ENCODE peak calls at places on chromosomes 7 and 10, in nine cellular contexts. One of them, this sample, is unnamed. For H3K36me3, the result is how much of the 10 kb centered on the place peaks cover.

GRCh38 chr7:130494480-130494879 is 2.6 kb downstream of the MEST start:
- DNase-seq in hepatocyte: no peak
- DNase-seq in sigmoid colon: no peak
- DNase-seq in SK-N-SH: no peak
- DNase-seq in A673: no peak
- DNase-seq in bronchial epithelial cell: no peak
- DNase-seq in pancreas: no peak
- DNase-seq in GM23248: no peak
- DNase-seq in H7: no peak
- DNase-seq in this sample: no peak

GRCh38 chr10:96524745-96525144 is 11.0 kb upstream of the TLL2 start:
- DNase-seq in hepatocyte: no peak
- DNase-seq in sigmoid colon: no peak
- DNase-seq in SK-N-SH: no peak
- DNase-seq in A673: peak
- DNase-seq in bronchial epithelial cell: no peak
- DNase-seq in pancreas: no peak
- DNase-seq in GM23248: no peak
- DNase-seq in H7: no peak
- DNase-seq in this sample: no peak

GRCh38 chr7:158955146-158955870 is 99.0 kb downstream of the DYNC2I1 start:
- DNase-seq in hepatocyte: no peak
- DNase-seq in sigmoid colon: peak
- DNase-seq in SK-N-SH: peak
- DNase-seq in A673: no peak
- DNase-seq in bronchial epithelial cell: no peak
- DNase-seq in pancreas: no peak
- DNase-seq in GM23248: no peak
- DNase-seq in H7: peak
- DNase-seq in this sample: no peak

GRCh38 chr7:103955985-103956384 is 33.5 kb downstream of the RELN start:
- DNase-seq in hepatocyte: no peak
- DNase-seq in sigmoid colon: no peak
- DNase-seq in SK-N-SH: no peak
- DNase-seq in A673: no peak
- DNase-seq in bronchial epithelial cell: no peak
- DNase-seq in pancreas: no peak
- DNase-seq in GM23248: no peak
- DNase-seq in H7: no peak
- DNase-seq in this sample: no peak

GRCh38 chr10:55091691-55092328 is 290.8 kb upstream of the PCDH15 start:
- DNase-seq in hepatocyte: peak
- DNase-seq in sigmoid colon: no peak
- DNase-seq in SK-N-SH: peak
- DNase-seq in A673: peak
- DNase-seq in bronchial epithelial cell: peak
- DNase-seq in pancreas: no peak
- DNase-seq in GM23248: peak
- DNase-seq in H7: no peak
- DNase-seq in this sample: no peak

GRCh38 chr10:130028465-130028819 is 64.4 kb upstream of the EBF3 start:
- DNase-seq in hepatocyte: no peak
- DNase-seq in sigmoid colon: no peak
- DNase-seq in SK-N-SH: no peak
- DNase-seq in A673: no peak
- DNase-seq in bronchial epithelial cell: no peak
- DNase-seq in pancreas: no peak
- DNase-seq in GM23248: peak
- DNase-seq in H7: no peak
- DNase-seq in this sample: no peak

GRCh38 chr7:77455334-77455733 is 39.2 kb upstream of the GSAP start:
- DNase-seq in hepatocyte: no peak
- DNase-seq in sigmoid colon: no peak
- DNase-seq in SK-N-SH: no peak
- DNase-seq in A673: no peak
- DNase-seq in bronchial epithelial cell: peak
- DNase-seq in pancreas: no peak
- DNase-seq in GM23248: peak
- DNase-seq in H7: no peak
- DNase-seq in this sample: no peak

GRCh38 chr10:60731134-60731883 is 47.0 kb upstream of the CDK1 start:
- DNase-seq in hepatocyte: no peak
- DNase-seq in sigmoid colon: no peak
- DNase-seq in SK-N-SH: no peak
- DNase-seq in A673: no peak
- DNase-seq in bronchial epithelial cell: peak
- DNase-seq in pancreas: no peak
- DNase-seq in GM23248: no peak
- DNase-seq in H7: peak
- DNase-seq in this sample: no peak

GRCh38 chr7:154929006-154929726 is 73.8 kb downstream of the PAXIP1 start:
- DNase-seq in hepatocyte: no peak
- DNase-seq in sigmoid colon: no peak
- DNase-seq in SK-N-SH: no peak
- DNase-seq in A673: peak
- DNase-seq in bronchial epithelial cell: no peak
- DNase-seq in pancreas: no peak
- DNase-seq in GM23248: no peak
- DNase-seq in H7: no peak
- DNase-seq in this sample: no peak

GRCh38 chr7:23242321-23242720 is 4.3 kb upstream of the GPNMB start:
- DNase-seq in hepatocyte: no peak
- DNase-seq in sigmoid colon: no peak
- DNase-seq in SK-N-SH: no peak
- DNase-seq in A673: no peak
- DNase-seq in bronchial epithelial cell: peak
- DNase-seq in pancreas: no peak
- DNase-seq in GM23248: peak
- DNase-seq in H7: no peak
- DNase-seq in this sample: no peak

GRCh38 chr10:128569546-128569945 is 443.3 kb upstream of the MKI67 start:
- DNase-seq in hepatocyte: no peak
- DNase-seq in sigmoid colon: no peak
- DNase-seq in SK-N-SH: no peak
- DNase-seq in A673: no peak
- DNase-seq in bronchial epithelial cell: no peak
- DNase-seq in pancreas: no peak
- DNase-seq in GM23248: no peak
- DNase-seq in H7: peak
- DNase-seq in this sample: no peak

DNA sequence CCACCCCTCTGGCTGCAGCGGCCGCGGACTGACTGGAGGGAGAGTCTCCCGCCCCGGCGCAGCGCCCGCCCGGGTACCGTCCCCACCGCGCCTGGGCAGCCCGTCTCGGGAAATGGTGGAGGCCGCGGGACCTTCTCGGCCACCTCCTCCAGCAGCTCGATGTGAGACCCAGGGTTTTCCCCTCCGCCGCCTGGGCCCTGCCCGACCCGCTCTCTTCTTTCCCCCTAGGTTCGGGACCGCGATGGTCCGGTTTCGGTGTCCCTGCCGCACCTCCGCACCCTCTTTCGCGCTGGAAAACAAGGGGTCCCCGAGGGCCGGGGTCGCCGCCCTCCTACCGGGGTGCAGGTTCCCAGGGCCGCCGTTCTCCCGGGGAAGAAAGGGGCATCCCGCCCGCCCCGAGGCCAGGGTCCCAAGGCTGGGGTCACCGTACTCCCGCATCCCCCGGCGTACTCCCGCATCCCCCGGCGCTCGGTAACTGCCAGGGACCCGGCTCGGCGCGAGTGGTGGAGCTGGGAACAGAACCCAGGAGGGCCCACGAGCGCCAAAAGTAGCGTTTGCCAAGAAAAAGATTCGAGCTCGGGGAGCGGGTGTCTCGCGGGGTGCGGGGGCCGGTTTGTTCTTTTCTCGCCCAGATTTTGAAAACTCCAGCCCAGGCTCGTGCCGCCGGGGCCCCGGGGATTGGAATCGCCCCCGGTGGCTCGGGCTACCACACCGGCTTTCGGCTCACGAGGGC is 3.4 kb downstream of the TNRC18 start:
- DNase-seq in hepatocyte: no peak
- DNase-seq in sigmoid colon: no peak
- DNase-seq in SK-N-SH: peak
- DNase-seq in A673: no peak
- DNase-seq in bronchial epithelial cell: no peak
- DNase-seq in pancreas: peak
- DNase-seq in GM23248: peak
- DNase-seq in H7: peak
- DNase-seq in this sample: peak
- H3K4me3 ChIP-seq in hepatocyte: peak
- H3K4me3 ChIP-seq in sigmoid colon: peak
- H3K4me3 ChIP-seq in SK-N-SH: peak
- H3K4me3 ChIP-seq in A673: peak
- H3K4me3 ChIP-seq in bronchial epithelial cell: peak
- H3K4me3 ChIP-seq in pancreas: peak
- H3K4me3 ChIP-seq in GM23248: peak
- H3K4me3 ChIP-seq in H7: peak
- H3K4me3 ChIP-seq in this sample: peak

GRCh38 chr7:73834626-73835191 is 3.9 kb downstream of the CLDN4 start:
- DNase-seq in hepatocyte: no peak
- DNase-seq in sigmoid colon: no peak
- DNase-seq in SK-N-SH: peak
- DNase-seq in A673: no peak
- DNase-seq in bronchial epithelial cell: no peak
- DNase-seq in pancreas: no peak
- DNase-seq in GM23248: no peak
- DNase-seq in H7: peak
- DNase-seq in this sample: no peak

GRCh38 chr7:73831656-73832579 is 1.1 kb downstream of the CLDN4 start:
- DNase-seq in hepatocyte: peak
- DNase-seq in sigmoid colon: no peak
- DNase-seq in SK-N-SH: no peak
- DNase-seq in A673: no peak
- DNase-seq in bronchial epithelial cell: peak
- DNase-seq in pancreas: peak
- DNase-seq in GM23248: no peak
- DNase-seq in H7: peak
- DNase-seq in this sample: no peak

GRCh38 chr7:73833251-73833919 is 2.6 kb downstream of the CLDN4 start:
- DNase-seq in hepatocyte: peak
- DNase-seq in sigmoid colon: no peak
- DNase-seq in SK-N-SH: no peak
- DNase-seq in A673: no peak
- DNase-seq in bronchial epithelial cell: no peak
- DNase-seq in pancreas: peak
- DNase-seq in GM23248: no peak
- DNase-seq in H7: peak
- DNase-seq in this sample: no peak

GRCh38 chr7:73830872-73831655 is at the start of gene CLDN4:
- DNase-seq in hepatocyte: peak
- DNase-seq in sigmoid colon: no peak
- DNase-seq in SK-N-SH: no peak
- DNase-seq in A673: no peak
- DNase-seq in bronchial epithelial cell: peak
- DNase-seq in pancreas: peak
- DNase-seq in GM23248: no peak
- DNase-seq in H7: peak
- DNase-seq in this sample: no peak

DNA sequence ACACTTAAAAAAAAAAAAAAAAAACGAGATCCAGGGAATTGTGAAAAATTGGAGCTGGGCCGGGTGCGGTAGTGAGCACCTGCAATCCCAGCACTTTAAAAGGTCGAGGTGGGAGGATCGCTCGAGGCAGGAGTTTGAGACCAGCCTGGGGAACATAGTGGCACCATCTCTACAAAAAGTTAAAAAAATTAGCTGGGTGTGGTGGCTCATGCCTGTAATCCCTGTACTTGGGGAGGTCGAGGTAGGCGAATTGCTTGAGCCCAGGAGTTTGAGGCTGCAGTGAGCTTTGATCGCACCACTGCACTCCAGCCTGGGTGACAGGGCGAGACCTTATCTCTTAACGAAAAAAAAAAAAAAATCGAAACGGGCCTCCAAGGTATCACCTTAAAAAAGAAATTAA is 2.0 kb downstream of the CLDN4 start:
- DNase-seq in hepatocyte: no peak
- DNase-seq in sigmoid colon: no peak
- DNase-seq in SK-N-SH: no peak
- DNase-seq in A673: no peak
- DNase-seq in bronchial epithelial cell: no peak
- DNase-seq in pancreas: no peak
- DNase-seq in GM23248: no peak
- DNase-seq in H7: no peak
- DNase-seq in this sample: no peak
- H3K36me3 ChIP-seq in hepatocyte: under half
- H3K36me3 ChIP-seq in sigmoid colon: under half
- H3K36me3 ChIP-seq in SK-N-SH: under half
- H3K36me3 ChIP-seq in A673: under half
- H3K36me3 ChIP-seq in bronchial epithelial cell: under half
- H3K36me3 ChIP-seq in pancreas: under half
- H3K36me3 ChIP-seq in GM23248: under half
- H3K36me3 ChIP-seq in H7: under half
- H3K36me3 ChIP-seq in this sample: under half

DNA sequence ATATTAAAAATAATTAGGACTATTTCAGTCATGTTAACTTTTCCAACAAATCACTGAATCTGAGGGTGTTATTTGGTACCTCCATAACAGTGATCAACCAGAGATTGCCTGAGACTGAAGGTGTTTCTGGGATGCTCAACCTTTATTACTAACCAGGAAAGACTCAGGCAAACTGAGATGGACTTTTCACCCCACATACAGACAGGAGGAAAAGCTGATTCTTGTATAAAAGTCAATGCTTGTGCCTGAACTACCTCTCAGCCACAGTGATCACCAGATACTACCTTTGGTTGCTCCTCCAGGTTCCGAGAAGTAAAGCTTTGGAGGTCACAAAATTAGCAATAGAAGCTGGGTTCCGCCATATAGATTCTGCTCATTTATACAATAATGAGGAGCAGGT is 1.9 kb downstream of the AKR1C3 start:
- DNase-seq in hepatocyte: no peak
- DNase-seq in sigmoid colon: no peak
- DNase-seq in SK-N-SH: no peak
- DNase-seq in A673: no peak
- DNase-seq in bronchial epithelial cell: no peak
- DNase-seq in pancreas: no peak
- DNase-seq in GM23248: no peak
- DNase-seq in H7: no peak
- DNase-seq in this sample: no peak
- H3K4me3 ChIP-seq in hepatocyte: no peak
- H3K4me3 ChIP-seq in sigmoid colon: peak
- H3K4me3 ChIP-seq in SK-N-SH: no peak
- H3K4me3 ChIP-seq in A673: peak
- H3K4me3 ChIP-seq in bronchial epithelial cell: peak
- H3K4me3 ChIP-seq in pancreas: no peak
- H3K4me3 ChIP-seq in GM23248: peak
- H3K4me3 ChIP-seq in H7: no peak
- H3K4me3 ChIP-seq in this sample: no peak

DNA sequence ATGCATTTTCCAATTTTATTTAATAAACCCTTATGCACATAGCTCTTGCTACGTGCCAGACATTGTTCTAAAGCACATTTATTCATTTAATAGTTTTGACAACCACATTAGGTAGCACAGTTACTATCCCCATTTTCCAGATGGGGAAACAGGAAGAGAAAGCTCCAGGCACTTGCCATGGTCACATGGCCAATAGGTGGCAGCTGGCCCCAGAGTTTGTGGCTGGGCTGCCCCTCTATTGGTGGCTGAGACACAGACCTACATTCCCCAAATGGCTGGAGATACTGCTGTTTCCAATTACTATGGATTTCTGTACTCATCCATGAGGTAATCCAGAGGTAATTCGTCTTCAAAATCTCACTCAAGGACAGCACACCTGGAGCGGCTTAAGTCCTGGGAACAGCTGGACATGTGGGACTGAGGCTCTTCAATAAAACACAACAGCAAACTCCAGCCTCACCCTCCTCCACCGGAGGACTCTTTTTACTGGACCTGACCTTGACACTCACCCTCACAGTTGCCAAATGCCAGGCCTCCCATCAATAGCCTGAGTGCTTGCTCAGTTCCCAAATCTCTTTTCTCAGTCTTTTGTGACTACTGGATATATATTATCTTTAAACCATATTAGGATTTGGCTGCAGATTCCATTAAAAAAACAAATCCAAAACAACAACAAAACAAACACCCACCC is 106.1 kb downstream of the CLEC2L start:
- DNase-seq in hepatocyte: no peak
- DNase-seq in sigmoid colon: no peak
- DNase-seq in SK-N-SH: no peak
- DNase-seq in A673: no peak
- DNase-seq in bronchial epithelial cell: no peak
- DNase-seq in pancreas: no peak
- DNase-seq in GM23248: peak
- DNase-seq in H7: no peak
- DNase-seq in this sample: peak
- H3K36me3 ChIP-seq in hepatocyte: under half
- H3K36me3 ChIP-seq in sigmoid colon: under half
- H3K36me3 ChIP-seq in SK-N-SH: half or more
- H3K36me3 ChIP-seq in A673: under half
- H3K36me3 ChIP-seq in bronchial epithelial cell: under half
- H3K36me3 ChIP-seq in pancreas: under half
- H3K36me3 ChIP-seq in GM23248: under half
- H3K36me3 ChIP-seq in H7: under half
- H3K36me3 ChIP-seq in this sample: under half